ENCODE peak calls at places on chromosome 21, in four cellular contexts. E is GM23248, B is GM23338, C is HCT116. H is an unnamed sample.

GRCh38 chr21:14846619-14847018 is 218.2 kb downstream of the NRIP1 start:
- DNase-seq in E (no peak), B (no peak), C (no peak), H (no peak)

GRCh38 chr21:26147535-26147934 is 23.0 kb downstream of the APP start:
- DNase-seq in E (no peak), B (no peak), C (no peak), H (peak; percentile 63)

GRCh38 chr21:40070871-40071270 is 203.6 kb downstream of the PCP4 start:
- DNase-seq in E (no peak), B (no peak), C (no peak), H (no peak)

GRCh38 chr21:42837421-42838211 is 41.7 kb downstream of the WDR4 start:
- DNase-seq in E (no peak), B (peak; percentile 52), C (no peak), H (no peak)

GRCh38 chr21:26834181-26834945 is 10.8 kb downstream of the ADAMTS1 start:
- DNase-seq in E (peak; percentile 54), B (peak; percentile 44), C (no peak), H (no peak)

GRCh38 chr21:42651515-42652401 is 1.7 kb upstream of the PDE9A start:
- DNase-seq in E (no peak), B (no peak), C (no peak), H (no peak)

GRCh38 chr21:22575165-22575584 is 1577.0 kb downstream of the NCAM2 start:
- DNase-seq in E (no peak), B (peak; percentile 72), C (no peak), H (peak; percentile 71)

GRCh38 chr21:42670884-42671283 is 17.5 kb downstream of the PDE9A start:
- DNase-seq in E (no peak), B (no peak), C (no peak), H (no peak)

GRCh38 chr21:34198232-34199120 is 125.1 kb downstream of the MRPS6 start:
- DNase-seq in E (no peak), B (no peak), C (no peak), H (no peak)

GRCh38 chr21:26925636-26926035 is 41.3 kb downstream of the ADAMTS5 start:
- DNase-seq in E (no peak), B (peak; percentile 14), C (no peak), H (no peak)

GRCh38 chr21:42235593-42235992 is 16.7 kb downstream of the ABCG1 start:
- DNase-seq in E (no peak), B (no peak), C (no peak), H (no peak)

GRCh38 chr21:35398366-35398982 is 349.4 kb upstream of the RUNX1 start:
- DNase-seq in E (peak; percentile 30), B (no peak), C (no peak), H (no peak)

GRCh38 chr21:33975548-33976081 is 60.0 kb upstream of the ATP5PO start:
- DNase-seq in E (peak; percentile 74), B (no peak), C (no peak), H (no peak)

GRCh38 chr21:34351786-34352241 is 12.0 kb upstream of the KCNE2 start:
- DNase-seq in E (peak; percentile 38), B (peak; percentile 57), C (peak; percentile 48), H (peak; percentile 79)

GRCh38 chr21:21238882-21239400 is 240.7 kb downstream of the NCAM2 start:
- DNase-seq in E (no peak), B (no peak), C (no peak), H (no peak)

GRCh38 chr21:34342476-34342875 is 21.3 kb upstream of the KCNE2 start:
- DNase-seq in E (no peak), B (no peak), C (no peak), H (no peak)

DNA sequence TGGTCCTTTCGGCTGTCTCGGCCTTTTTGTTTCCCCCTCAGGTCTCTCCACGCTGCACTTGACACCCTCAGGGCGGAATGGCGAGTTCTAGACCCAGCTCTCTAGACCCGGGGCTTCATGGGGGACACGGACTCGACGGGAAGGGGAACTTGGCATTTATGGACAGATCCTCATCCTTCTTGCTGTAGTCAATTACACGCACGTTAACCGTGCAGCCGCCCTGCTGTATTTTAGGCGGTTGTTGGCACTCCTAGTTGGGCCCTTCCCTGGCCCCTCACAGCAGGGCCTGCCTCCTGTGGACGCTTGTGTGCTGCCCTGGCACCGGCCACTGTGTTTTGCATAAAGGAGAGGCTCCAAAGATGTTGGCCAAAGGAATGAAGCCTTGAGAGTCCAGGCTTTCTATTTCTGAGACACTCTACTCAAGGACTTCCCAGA is 558 bp upstream of the BTG3 start:
- DNase-seq in E (peak; percentile 53), B (no peak), C (no peak), H (no peak)
- TF ChIP-seq EZH2phosphoT487 in E (no peak), B (no peak), C (no peak), H (no peak)

GRCh38 chr21:44482581-44483287 is 27.4 kb downstream of the LRRC3 start:
- DNase-seq in E (no peak), B (no peak), C (no peak), H (no peak)
- TF ChIP-seq EZH2phosphoT487 in E (no peak), B (no peak), C (no peak), H (no peak)

GRCh38 chr21:32056791-32057190 is 184.0 kb downstream of the HUNK start:
- DNase-seq in E (no peak), B (peak; percentile 74), C (no peak), H (peak; percentile 62)
- TF ChIP-seq EZH2phosphoT487 in E (no peak), B (no peak), C (no peak), H (no peak)

GRCh38 chr21:46007498-46007868 is 25.9 kb downstream of the COL6A1 start:
- DNase-seq in E (no peak), B (no peak), C (no peak), H (no peak)
- TF ChIP-seq EZH2phosphoT487 in E (no peak), B (no peak), C (no peak), H (no peak)

GRCh38 chr21:18384771-18385170 is 18.8 kb downstream of the TMPRSS15 start:
- DNase-seq in E (peak; percentile 6), B (peak; percentile 76), C (no peak), H (peak; percentile 54)
- TF ChIP-seq EZH2phosphoT487 in E (no peak), B (no peak), C (no peak), H (no peak)

GRCh38 chr21:38177919-38178652 is 78.7 kb upstream of the KCNJ15 start:
- DNase-seq in E (no peak), B (no peak), C (no peak), H (no peak)

GRCh38 chr21:38179504-38179900 is 77.3 kb upstream of the KCNJ15 start:
- DNase-seq in E (peak; percentile 47), B (no peak), C (no peak), H (no peak)

GRCh38 chr21:38182370-38182985 is 74.3 kb upstream of the KCNJ15 start:
- DNase-seq in E (no peak), B (no peak), C (no peak), H (no peak)

GRCh38 chr21:38178653-38179503 is 77.9 kb upstream of the KCNJ15 start:
- DNase-seq in E (no peak), B (no peak), C (no peak), H (no peak)

DNA sequence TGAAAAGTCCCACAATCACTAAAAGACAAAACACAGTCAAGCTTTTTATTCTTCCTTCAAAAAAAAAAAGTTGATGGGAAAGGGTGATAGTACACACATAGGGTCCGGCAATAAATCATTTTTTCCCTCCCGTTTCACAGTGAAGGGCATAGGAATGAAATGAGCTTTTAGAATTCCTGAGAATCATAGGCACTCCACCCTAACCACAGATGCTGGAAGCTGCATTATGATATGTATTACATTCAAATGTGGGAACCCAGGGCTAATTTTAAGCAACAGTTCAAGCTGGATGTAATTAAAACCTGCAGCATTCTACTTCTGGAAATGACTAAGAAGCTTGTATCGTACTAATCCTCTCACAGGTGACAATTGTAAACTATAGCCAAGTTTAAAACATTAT is 75.7 kb upstream of the KCNJ15 start:
- DNase-seq in E (peak; percentile 63), B (no peak), C (no peak), H (no peak)
- TF ChIP-seq EZH2phosphoT487 in E (no peak), B (no peak), C (no peak), H (no peak)

DNA sequence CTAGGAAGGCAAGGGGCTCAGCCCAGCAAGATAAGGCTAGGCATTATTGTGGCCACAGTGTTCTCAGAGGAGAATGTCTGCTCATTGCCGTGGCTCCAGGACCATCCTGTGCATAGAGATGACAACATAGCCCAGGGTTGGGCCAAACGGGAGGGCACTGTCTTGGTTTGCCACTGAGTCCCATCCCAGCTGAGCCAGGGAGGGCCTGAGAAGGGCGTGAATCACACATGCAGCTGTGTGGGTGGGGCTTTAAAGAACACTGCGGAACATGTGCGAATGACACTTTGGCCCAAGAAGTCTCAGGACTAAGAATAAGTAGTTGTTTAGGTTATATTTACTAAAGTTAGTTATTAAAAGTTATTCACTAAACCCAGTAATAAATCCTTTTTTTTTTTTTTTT is 18.5 kb downstream of the CHAF1B start:
- DNase-seq in E (peak; percentile 41), B (no peak), C (no peak), H (no peak)
- TF ChIP-seq EZH2phosphoT487 in E (no peak), B (no peak), C (no peak), H (no peak)